ENCODE peak calls at places on chromosomes 7 and 10, in seven cellular contexts. A is HT1080, T is NCI-H2081 treated with DMSO at 0.1 percent for 48 hours, V is lower lobe of right lung, R is SK-MEL-5, S is Calu3, L is renal cortical epithelial cell. E is an unnamed sample.
A peak's percentile ranks its signal among the peaks of the same experiment; 100 is the strongest.

GRCh38 chr10:68043030-68043429 is 32.1 kb downstream of the HERC4 start:
- DNase-seq in A (peak; percentile 4), T (no peak), V (no peak), R (no peak), S (no peak), L (peak; percentile 20), E (no peak)

GRCh38 chr7:31785081-31785480 is 98.1 kb downstream of the PPP1R17 start:
- DNase-seq in A (no peak), T (no peak), V (no peak), R (no peak), S (no peak), L (no peak), E (no peak)

GRCh38 chr7:127447326-127447945 is 54.9 kb upstream of the ZNF800 start:
- DNase-seq in A (peak; percentile 72), T (peak; percentile 10), V (no peak), R (peak; percentile 93), S (peak; percentile 12), L (peak; percentile 63), E (no peak)

GRCh38 chr10:119025776-119026175 is 3.7 kb upstream of the NANOS1 start:
- DNase-seq in A (no peak), T (no peak), V (peak; percentile 70), R (no peak), S (no peak), L (no peak), E (no peak)

GRCh38 chr7:156614434-156615264 is 25.9 kb upstream of the RNF32 start:
- DNase-seq in A (no peak), T (no peak), V (no peak), R (no peak), S (no peak), L (no peak), E (no peak)

GRCh38 chr7:133742709-133743538 is 384.2 kb upstream of the LRGUK start:
- DNase-seq in A (peak; percentile 10), T (no peak), V (no peak), R (peak; percentile 71), S (peak; percentile 30), L (no peak), E (no peak)

GRCh38 chr10:34964166-34964800 is 125.9 kb downstream of the CUL2 start:
- DNase-seq in A (no peak), T (no peak), V (no peak), R (no peak), S (no peak), L (no peak), E (no peak)

GRCh38 chr10:13915710-13916109 is 328.9 kb downstream of the PRPF18 start:
- DNase-seq in A (no peak), T (no peak), V (no peak), R (peak; percentile 88), S (peak; percentile 21), L (peak; percentile 33), E (no peak)

GRCh38 chr7:41567350-41568114 is 135.4 kb downstream of the INHBA start:
- DNase-seq in A (peak; percentile 71), T (no peak), V (no peak), R (no peak), S (no peak), L (no peak), E (no peak)

GRCh38 chr10:78028438-78029293 is 649 bp downstream of the POLR3A start:
- DNase-seq in A (no peak), T (no peak), V (no peak), R (no peak), S (no peak), L (peak; percentile 53), E (no peak)

GRCh38 chr10:82796510-82796909 is 921.5 kb downstream of the NRG3 start:
- DNase-seq in A (peak; percentile 15), T (no peak), V (no peak), R (peak; percentile 16), S (no peak), L (no peak), E (no peak)

GRCh38 chr10:104640339-104641149 is 546 bp upstream of the SORCS3 start:
- DNase-seq in A (no peak), T (no peak), V (no peak), R (no peak), S (no peak), L (no peak), E (no peak)

GRCh38 chr7:125147047-125147446 is 217.4 kb upstream of the POT1 start:
- DNase-seq in A (no peak), T (no peak), V (no peak), R (no peak), S (no peak), L (no peak), E (no peak)

GRCh38 chr10:51972733-51973346 is 273.4 kb upstream of the CSTF2T start:
- DNase-seq in A (no peak), T (no peak), V (no peak), R (no peak), S (no peak), L (peak; percentile 26), E (no peak)